ENCODE peak calls at places on chromosomes 13 and 19, in eight cellular contexts. C is posterior cingulate gyrus, I is heart right ventricle, H is glutamatergic neuron, U is breast epithelium, K is NCI-H1417, L is Kasumi-1, A is cerebellar cortex. Q is an unnamed sample.

GRCh38 chr19:50328257-50329145 is 676 bp downstream of the KCNC3 start:
- DNase-seq in C (no peak), I (no peak), H (peak; percentile 68), U (no peak), K (peak; percentile 62), L (no peak), A (peak; percentile 20), Q (no peak)

GRCh38 chr13:94454906-94455305 is 24.6 kb downstream of the DCT start:
- DNase-seq in C (no peak), I (no peak), H (no peak), U (no peak), K (no peak), L (no peak), A (no peak), Q (no peak)

GRCh38 chr19:20102097-20102496 is 24.3 kb downstream of the ZNF90 start:
- DNase-seq in C (no peak), I (no peak), H (no peak), U (no peak), K (no peak), L (no peak), A (no peak), Q (no peak)

GRCh38 chr19:1285737-1286360 is at the start of gene EFNA2:
- DNase-seq in C (no peak), I (no peak), H (no peak), U (no peak), K (no peak), L (no peak), A (no peak), Q (no peak)

GRCh38 chr19:57052102-57052501 is 67.7 kb upstream of the USP29 start:
- DNase-seq in C (no peak), I (no peak), H (no peak), U (no peak), K (no peak), L (no peak), A (peak; percentile 92), Q (no peak)

GRCh38 chr13:46526763-46527162 is 26.2 kb upstream of the LRCH1 start:
- DNase-seq in C (no peak), I (no peak), H (no peak), U (no peak), K (peak; percentile 38), L (no peak), A (no peak), Q (no peak)

GRCh38 chr19:19169236-19170052 is 619 bp downstream of the MEF2B start:
- DNase-seq in C (no peak), I (no peak), H (no peak), U (no peak), K (no peak), L (no peak), A (no peak), Q (no peak)

GRCh38 chr13:110193491-110193890 is 113.5 kb downstream of the COL4A1 start:
- DNase-seq in C (no peak), I (no peak), H (no peak), U (no peak), K (no peak), L (no peak), A (no peak), Q (no peak)

GRCh38 chr13:110372676-110373075 is 65.6 kb downstream of the COL4A2 start:
- DNase-seq in C (no peak), I (no peak), H (no peak), U (no peak), K (peak; percentile 52), L (no peak), A (no peak), Q (no peak)

Q was measured in gastrocnemius medialis.